ENCODE peak calls at places on chromosomes 1 and 21, in seven cellular contexts. D is mesendoderm, W is IMR-90, N is H9, F is neuronal stem cell, I is H1, P is trophoblast cell. X is an unnamed sample.

GRCh38 chr1:197921235-197922069 is 4.3 kb downstream of the LHX9 start:
- DNase-seq in D (peak; percentile 53), W (no peak), N (peak; percentile 74), F (peak; percentile 17), I (no peak), P (no peak), X (no peak)

GRCh38 chr1:240888039-240888786 is 276.3 kb upstream of the GREM2 start:
- DNase-seq in D (peak; percentile 76), W (no peak), N (peak; percentile 82), F (peak; percentile 59), I (peak; percentile 46), P (peak; percentile 58), X (no peak)

GRCh38 chr1:53134961-53135734 is 7.3 kb downstream of the SLC1A7 start:
- DNase-seq in D (no peak), W (peak; percentile 89), N (no peak), F (no peak), I (no peak), P (peak; percentile 44), X (no peak)

GRCh38 chr1:145786271-145786670 is 37.6 kb downstream of the RNF115 start:
- DNase-seq in D (no peak), W (no peak), N (no peak), F (no peak), I (no peak), P (no peak), X (no peak)

GRCh38 chr1:3857791-3858129 is 484 bp downstream of the DFFB start:
- DNase-seq in D (no peak), W (no peak), N (no peak), F (no peak), I (no peak), P (no peak), X (peak; percentile 5)

GRCh38 chr1:232319106-232319505 is 310.8 kb downstream of the SIPA1L2 start:
- DNase-seq in D (peak; percentile 30), W (no peak), N (no peak), F (no peak), I (no peak), P (peak; percentile 18), X (no peak)

GRCh38 chr1:68431076-68431475 is 18.7 kb downstream of the RPE65 start:
- DNase-seq in D (no peak), W (no peak), N (no peak), F (no peak), I (no peak), P (no peak), X (no peak)

GRCh38 chr21:14273736-14274538 is 58.0 kb downstream of the RBM11 start:
- DNase-seq in D (peak; percentile 32), W (no peak), N (peak; percentile 72), F (no peak), I (no peak), P (peak; percentile 96), X (no peak)

GRCh38 chr1:218679391-218679790 is 334.3 kb downstream of the TGFB2 start:
- DNase-seq in D (no peak), W (no peak), N (no peak), F (no peak), I (no peak), P (no peak), X (no peak)

GRCh38 chr1:42956739-42957138 is 1.9 kb downstream of the SLC2A1 start:
- DNase-seq in D (no peak), W (no peak), N (no peak), F (no peak), I (no peak), P (no peak), X (no peak)

GRCh38 chr1:1895050-1895398 is 4.1 kb upstream of the GNB1 start:
- DNase-seq in D (no peak), W (no peak), N (no peak), F (no peak), I (no peak), P (no peak), X (no peak)

GRCh38 chr1:108199781-108200626 is at the start of gene SLC25A24:
- DNase-seq in D (peak; percentile 89), W (peak; percentile 67), N (peak; percentile 86), F (peak; percentile 73), I (peak; percentile 53), P (peak; percentile 76), X (peak; percentile 79)

GRCh38 chr1:53665996-53666395 is 73.0 kb downstream of the GLIS1 start:
- DNase-seq in D (no peak), W (no peak), N (no peak), F (no peak), I (no peak), P (peak; percentile 14), X (no peak)

GRCh38 chr1:209817691-209818090 is 10.1 kb upstream of the UTP25 start:
- DNase-seq in D (no peak), W (no peak), N (no peak), F (no peak), I (no peak), P (no peak), X (no peak)

GRCh38 chr1:23122023-23122738 is 46.5 kb downstream of the LUZP1 start:
- DNase-seq in D (peak; percentile 44), W (peak; percentile 77), N (no peak), F (no peak), I (no peak), P (peak; percentile 56), X (peak; percentile 71)

GRCh38 chr1:231828182-231828920 is 201.8 kb downstream of the DISC1 start:
- DNase-seq in D (no peak), W (peak; percentile 95), N (no peak), F (no peak), I (no peak), P (no peak), X (peak; percentile 95)

GRCh38 chr1:15406911-15407559 is 2.7 kb upstream of the EFHD2 start:
- DNase-seq in D (no peak), W (peak; percentile 86), N (no peak), F (no peak), I (no peak), P (no peak), X (peak; percentile 60)

GRCh38 chr1:99004270-99005141 is at the start of gene PLPPR5:
- DNase-seq in D (peak; percentile 45), W (peak; percentile 19), N (peak; percentile 61), F (peak; percentile 23), I (no peak), P (peak; percentile 41), X (peak; percentile 31)

GRCh38 chr1:94413311-94413710 is 4.9 kb upstream of the ABCD3 start:
- DNase-seq in D (no peak), W (no peak), N (no peak), F (no peak), I (no peak), P (no peak), X (no peak)

GRCh38 chr1:100879422-100879821 is 15.2 kb downstream of the EXTL2 start:
- DNase-seq in D (no peak), W (no peak), N (no peak), F (no peak), I (no peak), P (no peak), X (peak; percentile 37)

GRCh38 chr1:100881687-100882086 is 13.0 kb downstream of the EXTL2 start:
- DNase-seq in D (peak; percentile 30), W (no peak), N (no peak), F (no peak), I (no peak), P (no peak), X (no peak)

GRCh38 chr1:100882622-100883186 is 11.9 kb downstream of the EXTL2 start:
- DNase-seq in D (no peak), W (no peak), N (no peak), F (no peak), I (no peak), P (peak; percentile 60), X (no peak)

DNA sequence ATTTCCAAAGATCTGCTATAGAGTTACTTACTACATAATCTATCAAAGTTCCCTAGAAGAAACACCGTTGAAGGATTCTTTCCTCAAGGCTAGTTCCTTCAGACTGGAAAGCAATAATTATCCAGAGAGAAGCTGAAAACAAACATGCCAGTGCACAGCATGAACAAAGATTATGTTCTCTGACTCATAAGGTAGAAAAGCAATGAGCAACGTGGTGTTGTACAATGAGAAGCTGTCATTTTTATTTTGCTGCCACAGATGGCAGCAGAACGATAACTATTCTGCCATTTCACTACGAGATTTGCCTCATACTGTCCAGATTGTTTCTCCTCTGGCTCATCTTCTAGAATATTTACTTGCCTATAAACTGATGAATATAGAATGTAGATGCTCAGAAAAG is 10.7 kb downstream of the EXTL2 start:
- DNase-seq in D (no peak), W (peak; percentile 71), N (no peak), F (no peak), I (no peak), P (peak; percentile 58), X (peak; percentile 26)
- H3K79me1 ChIP-seq in D (no peaks in the 10 kb centered on the region), W (peaks cover 3% of the 10 kb centered on the region), N (no peaks in the 10 kb centered on the region), F (no peaks in the 10 kb centered on the region), I (no peaks in the 10 kb centered on the region), P (no peaks in the 10 kb centered on the region), X (peaks cover 8% of the 10 kb centered on the region)

DNA sequence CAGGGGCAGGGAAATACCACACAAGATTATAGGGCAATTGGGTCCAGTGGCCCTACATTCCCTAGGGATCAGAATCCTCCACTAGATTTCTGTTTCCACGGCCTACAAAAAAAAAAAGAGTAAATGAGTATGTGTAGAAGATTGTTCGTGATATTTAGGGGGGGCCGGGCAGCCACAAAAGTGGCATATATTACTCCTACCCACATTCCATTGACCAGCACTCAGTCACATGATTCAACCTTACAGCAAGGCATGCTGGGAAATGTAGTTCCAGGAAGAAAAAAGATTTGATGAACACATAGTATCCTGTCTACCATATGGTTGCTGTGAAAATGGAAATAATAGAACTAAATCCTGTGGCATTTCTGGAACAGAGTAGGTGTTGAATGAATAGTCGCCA is 43.4 kb upstream of the GJB5 start:
- DNase-seq in D (peak; percentile 28), W (no peak), N (no peak), F (no peak), I (no peak), P (no peak), X (no peak)
- H3K18ac ChIP-seq in D (no peak overlapping the region), W (no peak overlapping the region), N (no peak overlapping the region), F (no peak overlapping the region), I (no peak overlapping the region), P (no peak overlapping the region), X (no peak overlapping the region)

GRCh38 chr21:40253112-40253511 is 385.9 kb downstream of the PCP4 start:
- DNase-seq in D (no peak), W (no peak), N (no peak), F (no peak), I (no peak), P (no peak), X (no peak)

GRCh38 chr21:40255665-40256064 is 388.4 kb downstream of the PCP4 start:
- DNase-seq in D (no peak), W (no peak), N (no peak), F (no peak), I (no peak), P (no peak), X (no peak)

GRCh38 chr21:40254540-40255455 is 387.6 kb downstream of the PCP4 start:
- DNase-seq in D (no peak), W (no peak), N (no peak), F (no peak), I (no peak), P (no peak), X (no peak)
- H2BK120ac ChIP-seq in D (no peak overlapping the region), W (no peak overlapping the region), N (no peak overlapping the region), F (no peak overlapping the region), I (no peak overlapping the region), P (no peak overlapping the region), X (no peak overlapping the region)

GRCh38 chr21:25079053-25079452 is 528.2 kb downstream of the MRPL39 start:
- DNase-seq in D (no peak), W (no peak), N (no peak), F (no peak), I (no peak), P (no peak), X (no peak)
- H3K79me1 ChIP-seq in D (no peaks in the 10 kb centered on the region), W (no peaks in the 10 kb centered on the region), N (no peaks in the 10 kb centered on the region), F (no peaks in the 10 kb centered on the region), I (no peaks in the 10 kb centered on the region), P (no peaks in the 10 kb centered on the region), X (no peaks in the 10 kb centered on the region)

GRCh38 chr1:200899015-200899386 is 4.3 kb downstream of the INAVA start:
- DNase-seq in D (no peak), W (no peak), N (no peak), F (no peak), I (no peak), P (no peak), X (no peak)
- H3K18ac ChIP-seq in D (no peak overlapping the region), W (no peak overlapping the region), N (no peak overlapping the region), F (no peak overlapping the region), I (no peak overlapping the region), P (no peak overlapping the region), X (no peak overlapping the region)

X was measured in mesenchymal stem cell.